ENCODE peak calls at places on chromosomes 13 and 19, in five cellular contexts. One of them, this sample, is unnamed.

GRCh38 chr13:111460548-111461444 is 140.4 kb downstream of the TEX29 start:
- DNase-seq in non-pigmented ciliary epithelial cell: no peak
- DNase-seq in NCI-H1436: peak; percentile 75
- DNase-seq in iPS-NIHi11: peak; percentile 68
- DNase-seq in DMS79: peak; percentile 72
- DNase-seq in this sample: peak; percentile 12

GRCh38 chr19:17883627-17884413 is 12.1 kb downstream of the SLC5A5 start:
- DNase-seq in non-pigmented ciliary epithelial cell: no peak
- DNase-seq in NCI-H1436: no peak
- DNase-seq in iPS-NIHi11: peak; percentile 87
- DNase-seq in DMS79: no peak
- DNase-seq in this sample: no peak

GRCh38 chr13:22761709-22762108 is 419.1 kb upstream of the SGCG start:
- DNase-seq in non-pigmented ciliary epithelial cell: no peak
- DNase-seq in NCI-H1436: no peak
- DNase-seq in iPS-NIHi11: no peak
- DNase-seq in DMS79: no peak
- DNase-seq in this sample: no peak

GRCh38 chr19:15502264-15502663 is 6.1 kb upstream of the CYP4F22 start:
- DNase-seq in non-pigmented ciliary epithelial cell: no peak
- DNase-seq in NCI-H1436: no peak
- DNase-seq in iPS-NIHi11: no peak
- DNase-seq in DMS79: no peak
- DNase-seq in this sample: no peak

GRCh38 chr13:36192166-36192565 is 22.2 kb downstream of the SOHLH2 start:
- DNase-seq in non-pigmented ciliary epithelial cell: no peak
- DNase-seq in NCI-H1436: no peak
- DNase-seq in iPS-NIHi11: no peak
- DNase-seq in DMS79: no peak
- DNase-seq in this sample: no peak

GRCh38 chr13:44876782-44877324 is 112.4 kb downstream of the NUFIP1 start:
- DNase-seq in non-pigmented ciliary epithelial cell: no peak
- DNase-seq in NCI-H1436: no peak
- DNase-seq in iPS-NIHi11: peak; percentile 77
- DNase-seq in DMS79: no peak
- DNase-seq in this sample: no peak

GRCh38 chr19:10617409-10618121 is 7.8 kb upstream of the SLC44A2 start:
- DNase-seq in non-pigmented ciliary epithelial cell: peak; percentile 55
- DNase-seq in NCI-H1436: no peak
- DNase-seq in iPS-NIHi11: no peak
- DNase-seq in DMS79: no peak
- DNase-seq in this sample: peak; percentile 79

GRCh38 chr13:21413013-21413412 is 46.1 kb downstream of the ZDHHC20 start:
- DNase-seq in non-pigmented ciliary epithelial cell: no peak
- DNase-seq in NCI-H1436: no peak
- DNase-seq in iPS-NIHi11: no peak
- DNase-seq in DMS79: no peak
- DNase-seq in this sample: no peak

GRCh38 chr19:55408320-55408836 is 790 bp upstream of the UBE2S start:
- DNase-seq in non-pigmented ciliary epithelial cell: no peak
- DNase-seq in NCI-H1436: no peak
- DNase-seq in iPS-NIHi11: no peak
- DNase-seq in DMS79: no peak
- DNase-seq in this sample: no peak

GRCh38 chr13:111289251-111289650 is 31.2 kb upstream of the TEX29 start:
- DNase-seq in non-pigmented ciliary epithelial cell: no peak
- DNase-seq in NCI-H1436: no peak
- DNase-seq in iPS-NIHi11: no peak
- DNase-seq in DMS79: no peak
- DNase-seq in this sample: no peak

GRCh38 chr13:49643003-49643651 is 14.8 kb downstream of the ARL11 start:
- DNase-seq in non-pigmented ciliary epithelial cell: no peak
- DNase-seq in NCI-H1436: no peak
- DNase-seq in iPS-NIHi11: no peak
- DNase-seq in DMS79: no peak
- DNase-seq in this sample: no peak